ENCODE peak calls at places on chromosomes 16 and 17, in nine cellular contexts. One of them, this sample, is unnamed.

GRCh38 chr16:31874354-31875111 is 926 bp downstream of the ZNF267 start:
- DNase-seq in lung: no peak
- DNase-seq in Calu3: peak; percentile 59
- DNase-seq in OCI-LY7: peak; percentile 67
- DNase-seq in PC-3: peak; percentile 50
- DNase-seq in kidney epithelial cell: no peak
- DNase-seq in retinal pigment epithelial cell: no peak
- DNase-seq in BJ: no peak
- DNase-seq in AG10803: peak; percentile 56
- DNase-seq in this sample: peak; percentile 83

GRCh38 chr17:17236295-17237025 is 508 bp downstream of the FLCN start:
- DNase-seq in lung: no peak
- DNase-seq in Calu3: no peak
- DNase-seq in OCI-LY7: no peak
- DNase-seq in PC-3: peak; percentile 36
- DNase-seq in kidney epithelial cell: no peak
- DNase-seq in retinal pigment epithelial cell: no peak
- DNase-seq in BJ: no peak
- DNase-seq in AG10803: peak; percentile 49
- DNase-seq in this sample: no peak

GRCh38 chr17:43713494-43714162 is 45.0 kb downstream of the SOST start:
- DNase-seq in lung: no peak
- DNase-seq in Calu3: peak; percentile 44
- DNase-seq in OCI-LY7: no peak
- DNase-seq in PC-3: peak; percentile 60
- DNase-seq in kidney epithelial cell: no peak
- DNase-seq in retinal pigment epithelial cell: no peak
- DNase-seq in BJ: no peak
- DNase-seq in AG10803: no peak
- DNase-seq in this sample: no peak

GRCh38 chr17:19386276-19386863 is 620 bp downstream of the MFAP4 start:
- DNase-seq in lung: peak; percentile 67
- DNase-seq in Calu3: no peak
- DNase-seq in OCI-LY7: no peak
- DNase-seq in PC-3: peak; percentile 81
- DNase-seq in kidney epithelial cell: peak; percentile 28
- DNase-seq in retinal pigment epithelial cell: no peak
- DNase-seq in BJ: peak; percentile 53
- DNase-seq in AG10803: peak; percentile 88
- DNase-seq in this sample: peak; percentile 96

GRCh38 chr16:22296225-22297113 is 740 bp upstream of the POLR3E start:
- DNase-seq in lung: no peak
- DNase-seq in Calu3: no peak
- DNase-seq in OCI-LY7: peak; percentile 39
- DNase-seq in PC-3: no peak
- DNase-seq in kidney epithelial cell: no peak
- DNase-seq in retinal pigment epithelial cell: no peak
- DNase-seq in BJ: no peak
- DNase-seq in AG10803: no peak
- DNase-seq in this sample: no peak

GRCh38 chr17:73455050-73455687 is 143.4 kb upstream of the CDC42EP4 start:
- DNase-seq in lung: no peak
- DNase-seq in Calu3: no peak
- DNase-seq in OCI-LY7: no peak
- DNase-seq in PC-3: no peak
- DNase-seq in kidney epithelial cell: no peak
- DNase-seq in retinal pigment epithelial cell: no peak
- DNase-seq in BJ: no peak
- DNase-seq in AG10803: no peak
- DNase-seq in this sample: no peak

GRCh38 chr17:6505425-6506142 is 50.8 kb downstream of the PITPNM3 start:
- DNase-seq in lung: no peak
- DNase-seq in Calu3: no peak
- DNase-seq in OCI-LY7: no peak
- DNase-seq in PC-3: peak; percentile 60
- DNase-seq in kidney epithelial cell: no peak
- DNase-seq in retinal pigment epithelial cell: no peak
- DNase-seq in BJ: no peak
- DNase-seq in AG10803: peak; percentile 44
- DNase-seq in this sample: no peak

GRCh38 chr16:87206646-87207451 is 110.3 kb downstream of the C16orf95 start:
- DNase-seq in lung: no peak
- DNase-seq in Calu3: no peak
- DNase-seq in OCI-LY7: no peak
- DNase-seq in PC-3: peak; percentile 87
- DNase-seq in kidney epithelial cell: no peak
- DNase-seq in retinal pigment epithelial cell: no peak
- DNase-seq in BJ: no peak
- DNase-seq in AG10803: peak; percentile 84
- DNase-seq in this sample: no peak

GRCh38 chr16:59535298-59535697 is 801.2 kb upstream of the GOT2 start:
- DNase-seq in lung: no peak
- DNase-seq in Calu3: no peak
- DNase-seq in OCI-LY7: no peak
- DNase-seq in PC-3: no peak
- DNase-seq in kidney epithelial cell: no peak
- DNase-seq in retinal pigment epithelial cell: no peak
- DNase-seq in BJ: no peak
- DNase-seq in AG10803: no peak
- DNase-seq in this sample: no peak

GRCh38 chr16:31143036-31143888 is 6.6 kb downstream of the PRSS36 start:
- DNase-seq in lung: no peak
- DNase-seq in Calu3: no peak
- DNase-seq in OCI-LY7: no peak
- DNase-seq in PC-3: no peak
- DNase-seq in kidney epithelial cell: no peak
- DNase-seq in retinal pigment epithelial cell: no peak
- DNase-seq in BJ: no peak
- DNase-seq in AG10803: no peak
- DNase-seq in this sample: no peak

GRCh38 chr16:48271728-48272127 is 24.4 kb upstream of the ABCC11 start:
- DNase-seq in lung: no peak
- DNase-seq in Calu3: no peak
- DNase-seq in OCI-LY7: no peak
- DNase-seq in PC-3: no peak
- DNase-seq in kidney epithelial cell: no peak
- DNase-seq in retinal pigment epithelial cell: peak; percentile 36
- DNase-seq in BJ: no peak
- DNase-seq in AG10803: peak; percentile 18
- DNase-seq in this sample: no peak

GRCh38 chr17:68981288-68981687 is 26.1 kb upstream of the ABCA8 start:
- DNase-seq in lung: peak; percentile 38
- DNase-seq in Calu3: peak; percentile 50
- DNase-seq in OCI-LY7: no peak
- DNase-seq in PC-3: peak; percentile 10
- DNase-seq in kidney epithelial cell: peak; percentile 49
- DNase-seq in retinal pigment epithelial cell: peak; percentile 2
- DNase-seq in BJ: peak; percentile 60
- DNase-seq in AG10803: peak; percentile 81
- DNase-seq in this sample: no peak

DNA sequence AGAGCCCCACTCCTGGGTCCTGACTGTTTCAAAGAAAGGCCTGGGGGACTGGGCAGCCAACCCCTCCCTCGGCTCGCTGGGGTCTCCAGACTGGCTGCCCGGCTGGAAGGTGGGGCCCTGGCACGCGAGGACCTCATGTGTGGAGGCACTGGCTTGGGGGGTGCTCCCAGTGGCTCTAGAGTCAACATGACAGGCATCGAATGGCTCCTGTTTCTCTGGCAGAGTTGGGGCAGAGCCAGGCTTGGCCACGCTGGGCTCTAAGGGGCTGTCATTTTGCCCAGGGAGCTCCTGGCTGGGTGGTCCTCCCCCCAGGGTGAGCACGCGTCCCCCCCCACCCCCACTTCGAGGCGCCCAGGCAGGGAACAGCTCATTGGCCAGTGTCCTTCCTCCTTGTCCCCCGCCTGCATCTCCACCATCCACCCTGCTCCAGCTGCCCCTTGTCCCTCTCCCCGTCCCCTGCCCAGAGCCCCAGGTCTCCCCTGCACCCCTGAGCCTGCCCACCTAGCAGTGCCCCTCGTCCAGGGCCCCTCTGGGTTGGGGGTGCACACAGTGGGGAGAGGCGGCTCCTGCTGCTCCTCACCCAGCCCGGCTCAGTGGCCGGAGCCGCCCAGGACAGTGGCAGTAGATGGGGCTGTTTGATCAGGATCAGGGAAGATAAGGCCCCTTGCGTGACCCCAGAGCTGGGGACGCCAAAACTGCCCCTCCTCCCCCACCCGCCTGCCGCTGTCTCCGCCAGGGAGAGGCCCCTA is 2.7 kb downstream of the GCGR start:
- DNase-seq in lung: no peak
- DNase-seq in Calu3: no peak
- DNase-seq in OCI-LY7: no peak
- DNase-seq in PC-3: no peak
- DNase-seq in kidney epithelial cell: no peak
- DNase-seq in retinal pigment epithelial cell: no peak
- DNase-seq in BJ: no peak
- DNase-seq in AG10803: no peak
- DNase-seq in this sample: no peak
- TF ChIP-seq CTCF in lung: no peak
- TF ChIP-seq CTCF in Calu3: no peak
- TF ChIP-seq CTCF in OCI-LY7: no peak
- TF ChIP-seq CTCF in PC-3: no peak
- TF ChIP-seq CTCF in kidney epithelial cell: no peak
- TF ChIP-seq CTCF in retinal pigment epithelial cell: no peak
- TF ChIP-seq CTCF in BJ: no peak
- TF ChIP-seq CTCF in AG10803: no peak
- TF ChIP-seq CTCF in this sample: no peak

GRCh38 chr17:66290097-66290722 is 12.2 kb upstream of the PRKCA start:
- DNase-seq in lung: no peak
- DNase-seq in Calu3: no peak
- DNase-seq in OCI-LY7: peak; percentile 26
- DNase-seq in PC-3: no peak
- DNase-seq in kidney epithelial cell: no peak
- DNase-seq in retinal pigment epithelial cell: no peak
- DNase-seq in BJ: no peak
- DNase-seq in AG10803: no peak
- DNase-seq in this sample: no peak
- TF ChIP-seq CTCF in lung: no peak
- TF ChIP-seq CTCF in Calu3: no peak
- TF ChIP-seq CTCF in OCI-LY7: peak; percentile 66
- TF ChIP-seq CTCF in PC-3: peak; percentile 47
- TF ChIP-seq CTCF in kidney epithelial cell: peak; percentile 16
- TF ChIP-seq CTCF in retinal pigment epithelial cell: peak; percentile 34
- TF ChIP-seq CTCF in BJ: no peak
- TF ChIP-seq CTCF in AG10803: peak; percentile 12
- TF ChIP-seq CTCF in this sample: no peak

DNA sequence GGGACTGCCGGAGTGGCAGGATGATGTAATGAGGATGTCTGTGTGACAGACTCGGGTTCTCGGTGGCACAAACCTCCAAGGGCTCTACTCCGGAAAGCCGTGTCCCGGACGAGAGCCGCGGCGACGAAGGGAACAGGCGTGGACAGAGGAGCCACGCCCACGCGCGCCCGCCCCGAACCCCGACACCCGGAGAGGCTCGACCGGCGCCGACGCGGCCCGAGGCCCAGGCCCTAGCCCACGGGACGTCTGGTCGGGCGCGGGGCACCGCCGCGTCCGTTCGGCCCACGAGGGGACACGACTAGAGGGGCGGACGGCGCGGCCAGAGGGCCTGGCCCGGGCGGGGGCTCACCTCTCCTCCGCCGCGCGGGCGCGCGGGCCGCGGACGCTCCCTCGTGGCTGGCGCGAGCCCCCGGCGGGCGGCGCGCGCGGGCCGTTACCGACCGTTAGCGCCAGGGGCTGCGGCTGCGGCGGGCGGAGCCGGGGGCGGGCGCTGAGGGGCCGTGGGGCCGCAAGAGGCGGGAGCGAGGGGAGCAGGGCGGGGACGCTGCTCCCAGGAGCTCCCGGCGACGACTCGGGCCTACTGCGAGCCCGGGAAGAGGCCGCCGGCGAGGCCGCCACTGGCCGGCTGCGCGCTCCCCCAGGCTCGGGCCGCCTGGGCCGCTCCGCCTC is 2.1 kb upstream of the IRX5 start:
- DNase-seq in lung: peak; percentile 75
- DNase-seq in Calu3: peak; percentile 69
- DNase-seq in OCI-LY7: peak; percentile 85
- DNase-seq in PC-3: no peak
- DNase-seq in kidney epithelial cell: no peak
- DNase-seq in retinal pigment epithelial cell: no peak
- DNase-seq in BJ: no peak
- DNase-seq in AG10803: peak; percentile 66
- DNase-seq in this sample: no peak
- TF ChIP-seq CTCF in lung: no peak
- TF ChIP-seq CTCF in Calu3: no peak
- TF ChIP-seq CTCF in OCI-LY7: no peak
- TF ChIP-seq CTCF in PC-3: no peak
- TF ChIP-seq CTCF in kidney epithelial cell: no peak
- TF ChIP-seq CTCF in retinal pigment epithelial cell: no peak
- TF ChIP-seq CTCF in BJ: no peak
- TF ChIP-seq CTCF in AG10803: no peak
- TF ChIP-seq CTCF in this sample: no peak

GRCh38 chr17:47950448-47950847 is 7.2 kb downstream of the PRR15L start:
- DNase-seq in lung: no peak
- DNase-seq in Calu3: peak; percentile 84
- DNase-seq in OCI-LY7: no peak
- DNase-seq in PC-3: peak; percentile 32
- DNase-seq in kidney epithelial cell: no peak
- DNase-seq in retinal pigment epithelial cell: no peak
- DNase-seq in BJ: no peak
- DNase-seq in AG10803: no peak
- DNase-seq in this sample: no peak

GRCh38 chr17:47952181-47953021 is 5.3 kb downstream of the PRR15L start:
- DNase-seq in lung: peak; percentile 57
- DNase-seq in Calu3: peak; percentile 47
- DNase-seq in OCI-LY7: no peak
- DNase-seq in PC-3: no peak
- DNase-seq in kidney epithelial cell: no peak
- DNase-seq in retinal pigment epithelial cell: no peak
- DNase-seq in BJ: no peak
- DNase-seq in AG10803: no peak
- DNase-seq in this sample: no peak

GRCh38 chr17:47956818-47957590 is 679 bp downstream of the PRR15L start:
- DNase-seq in lung: no peak
- DNase-seq in Calu3: no peak
- DNase-seq in OCI-LY7: no peak
- DNase-seq in PC-3: peak; percentile 25
- DNase-seq in kidney epithelial cell: no peak
- DNase-seq in retinal pigment epithelial cell: no peak
- DNase-seq in BJ: no peak
- DNase-seq in AG10803: no peak
- DNase-seq in this sample: no peak

GRCh38 chr17:47955497-47956461 is 1.9 kb downstream of the PRR15L start:
- DNase-seq in lung: peak; percentile 94
- DNase-seq in Calu3: peak; percentile 68
- DNase-seq in OCI-LY7: no peak
- DNase-seq in PC-3: peak; percentile 23
- DNase-seq in kidney epithelial cell: no peak
- DNase-seq in retinal pigment epithelial cell: no peak
- DNase-seq in BJ: no peak
- DNase-seq in AG10803: no peak
- DNase-seq in this sample: no peak

DNA sequence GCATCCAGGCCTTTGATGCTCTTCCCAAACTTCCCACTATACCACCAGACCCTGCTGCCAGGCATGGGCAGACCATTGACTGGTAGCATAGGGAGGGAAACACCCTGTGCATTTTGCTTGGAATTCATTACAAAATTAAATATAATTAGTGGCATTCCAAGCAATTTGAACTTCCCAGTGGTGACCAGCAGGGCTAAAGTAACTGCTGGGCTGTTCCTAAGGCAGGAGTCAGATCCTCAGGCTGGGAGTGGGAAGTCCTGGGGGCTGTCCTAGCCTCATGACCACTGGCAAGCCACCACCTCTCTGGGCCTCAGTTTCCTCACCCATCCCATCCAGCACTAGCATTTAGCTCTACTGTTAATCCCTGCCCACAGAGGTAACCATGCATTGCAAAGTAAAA is 3.7 kb downstream of the PRR15L start:
- DNase-seq in lung: no peak
- DNase-seq in Calu3: no peak
- DNase-seq in OCI-LY7: no peak
- DNase-seq in PC-3: no peak
- DNase-seq in kidney epithelial cell: no peak
- DNase-seq in retinal pigment epithelial cell: no peak
- DNase-seq in BJ: no peak
- DNase-seq in AG10803: no peak
- DNase-seq in this sample: no peak
- TF ChIP-seq CTCF in lung: no peak
- TF ChIP-seq CTCF in Calu3: peak; percentile 26
- TF ChIP-seq CTCF in OCI-LY7: no peak
- TF ChIP-seq CTCF in PC-3: no peak
- TF ChIP-seq CTCF in kidney epithelial cell: no peak
- TF ChIP-seq CTCF in retinal pigment epithelial cell: peak; percentile 24
- TF ChIP-seq CTCF in BJ: no peak
- TF ChIP-seq CTCF in AG10803: no peak
- TF ChIP-seq CTCF in this sample: no peak

This sample was measured in CD14-positive monocyte.